ENCODE peak calls at places on chromosome 7, in nine cellular contexts. M, R, C, H, F, G, U, Z and J are unnamed samples.

GRCh38 chr7:73831656-73832579 is 1.1 kb downstream of the CLDN4 start:
- DNase-seq in M (peak), R (no peak), C (no peak), H (no peak), F (no peak), G (peak), U (no peak), Z (no peak), J (peak)

GRCh38 chr7:12138421-12138820 is 72.7 kb upstream of the TMEM106B start:
- DNase-seq in M (no peak), R (no peak), C (no peak), H (no peak), F (no peak), G (no peak), U (no peak), Z (no peak), J (no peak)

GRCh38 chr7:81007053-81007452 is 88.2 kb upstream of the SEMA3C start:
- DNase-seq in M (no peak), R (no peak), C (no peak), H (no peak), F (no peak), G (no peak), U (peak), Z (no peak), J (no peak)

GRCh38 chr7:102291056-102291915 is 4.6 kb downstream of the SH2B2 start:
- DNase-seq in M (no peak), R (no peak), C (no peak), H (no peak), F (no peak), G (no peak), U (no peak), Z (no peak), J (no peak)

GRCh38 chr7:55365103-55365679 is at the start of gene LANCL2:
- DNase-seq in M (no peak), R (no peak), C (no peak), H (no peak), F (peak), G (peak), U (peak), Z (peak), J (no peak)

GRCh38 chr7:116317907-116318306 is 107.6 kb downstream of the TES start:
- DNase-seq in M (no peak), R (no peak), C (no peak), H (no peak), F (no peak), G (no peak), U (no peak), Z (peak), J (no peak)

GRCh38 chr7:36838616-36839015 is 114.3 kb upstream of the AOAH start:
- DNase-seq in M (no peak), R (no peak), C (no peak), H (no peak), F (no peak), G (no peak), U (no peak), Z (no peak), J (no peak)

GRCh38 chr7:93178213-93178612 is 30.0 kb upstream of the SAMD9L start:
- DNase-seq in M (no peak), R (no peak), C (no peak), H (no peak), F (no peak), G (peak), U (no peak), Z (peak), J (no peak)

GRCh38 chr7:34849163-34849960 is 187.9 kb downstream of the DPY19L1 start:
- DNase-seq in M (no peak), R (no peak), C (no peak), H (no peak), F (no peak), G (no peak), U (no peak), Z (peak), J (no peak)

GRCh38 chr7:505171-505570 is 14.5 kb downstream of the PDGFA start:
- DNase-seq in M (no peak), R (no peak), C (no peak), H (no peak), F (no peak), G (no peak), U (no peak), Z (no peak), J (no peak)

GRCh38 chr7:11427686-11428273 is 404.2 kb downstream of the THSD7A start:
- DNase-seq in M (no peak), R (no peak), C (no peak), H (peak), F (no peak), G (peak), U (peak), Z (peak), J (no peak)

GRCh38 chr7:90825779-90826178 is 229.7 kb downstream of the CDK14 start:
- DNase-seq in M (no peak), R (no peak), C (no peak), H (no peak), F (no peak), G (no peak), U (peak), Z (peak), J (no peak)

GRCh38 chr7:101529560-101529959 is 99.5 kb downstream of the MYL10 start:
- DNase-seq in M (no peak), R (no peak), C (no peak), H (no peak), F (no peak), G (no peak), U (no peak), Z (no peak), J (no peak)

GRCh38 chr7:29457141-29457561 is 106.5 kb upstream of the PRR15 start:
- DNase-seq in M (no peak), R (no peak), C (no peak), H (no peak), F (no peak), G (no peak), U (no peak), Z (peak), J (no peak)

GRCh38 chr7:101232141-101232821 is 5.3 kb downstream of the CLDN15 start:
- DNase-seq in M (peak), R (no peak), C (no peak), H (peak), F (no peak), G (peak), U (no peak), Z (no peak), J (peak)

GRCh38 chr7:25216837-25217236 is 11.4 kb downstream of the NPVF start:
- DNase-seq in M (no peak), R (no peak), C (no peak), H (no peak), F (no peak), G (peak), U (peak), Z (peak), J (no peak)

GRCh38 chr7:137441451-137441850 is 97.9 kb upstream of the PTN start:
- DNase-seq in M (no peak), R (no peak), C (no peak), H (no peak), F (no peak), G (no peak), U (no peak), Z (no peak), J (no peak)

GRCh38 chr7:158564648-158565005 is 23.0 kb downstream of the PTPRN2 start:
- DNase-seq in M (no peak), R (no peak), C (no peak), H (no peak), F (no peak), G (no peak), U (no peak), Z (no peak), J (no peak)

GRCh38 chr7:44973610-44974401 is 5.0 kb downstream of the MYO1G start:
- DNase-seq in M (no peak), R (no peak), C (peak), H (peak), F (peak), G (no peak), U (no peak), Z (peak), J (no peak)

GRCh38 chr7:44276571-44277101 is 48.8 kb downstream of the CAMK2B start:
- DNase-seq in M (no peak), R (no peak), C (peak), H (no peak), F (no peak), G (no peak), U (no peak), Z (no peak), J (no peak)

GRCh38 chr7:106657085-106657991 is 3.6 kb downstream of the CCDC71L start:
- DNase-seq in M (no peak), R (no peak), C (no peak), H (no peak), F (no peak), G (no peak), U (no peak), Z (peak), J (no peak)

GRCh38 chr7:50584386-50584785 is 19.2 kb upstream of the DDC start:
- DNase-seq in M (no peak), R (no peak), C (no peak), H (no peak), F (no peak), G (no peak), U (no peak), Z (no peak), J (no peak)

GRCh38 chr7:50682079-50682478 is 100.6 kb downstream of the GRB10 start:
- DNase-seq in M (no peak), R (no peak), C (no peak), H (no peak), F (no peak), G (no peak), U (no peak), Z (no peak), J (no peak)